ENCODE peak calls at places on chromosomes 3 and 15, in nine cellular contexts. E is A549; P is endodermal cell; S is body of pancreas; N is adrenal gland; Q is GM23248; A is effector memory CD4-positive, alpha-beta T cell; H is mesendoderm; X is iPS DF 6.9. V is an unnamed sample. For H3K4me1, the result is how much of the 10 kb centered on the place peaks cover.

GRCh38 chr15:39580630-39581500 is at the start of gene THBS1:
- DNase-seq in E (peak), P (peak), S (peak), N (peak), Q (peak), A (peak), H (peak), X (peak), V (peak)

GRCh38 chr3:14178247-14179113 is at the start of the genes LSM3 and XPC:
- DNase-seq in E (peak), P (peak), S (peak), N (peak), Q (peak), A (peak), H (peak), X (peak), V (peak)

GRCh38 chr15:45106002-45106790 is 7.8 kb downstream of the DUOX2 start:
- DNase-seq in E (no peak), P (no peak), S (no peak), N (no peak), Q (no peak), A (no peak), H (no peak), X (no peak), V (no peak)

GRCh38 chr3:89049119-89049518 is 58.3 kb upstream of the EPHA3 start:
- DNase-seq in E (no peak), P (peak), S (no peak), N (no peak), Q (no peak), A (no peak), H (peak), X (peak), V (no peak)

GRCh38 chr3:136068708-136069107 is 103.2 kb downstream of the PPP2R3A start:
- DNase-seq in E (no peak), P (no peak), S (no peak), N (no peak), Q (peak), A (no peak), H (no peak), X (no peak), V (no peak)

GRCh38 chr3:159787191-159787590 is 201.4 kb upstream of the IL12A start:
- DNase-seq in E (peak), P (no peak), S (no peak), N (no peak), Q (peak), A (no peak), H (peak), X (no peak), V (no peak)

GRCh38 chr15:33278816-33279612 is 31.8 kb upstream of the RYR3 start:
- DNase-seq in E (peak), P (peak), S (no peak), N (peak), Q (peak), A (no peak), H (peak), X (peak), V (no peak)

GRCh38 chr15:44300567-44300966 is 12.0 kb downstream of the GOLM2 start:
- DNase-seq in E (no peak), P (no peak), S (no peak), N (no peak), Q (no peak), A (no peak), H (no peak), X (no peak), V (no peak)

GRCh38 chr3:74883690-74884089 is 269.2 kb upstream of the CNTN3 start:
- DNase-seq in E (no peak), P (peak), S (no peak), N (no peak), Q (peak), A (no peak), H (peak), X (peak), V (no peak)

GRCh38 chr3:55300701-55301100 is 186.4 kb downstream of the WNT5A start:
- DNase-seq in E (no peak), P (no peak), S (no peak), N (no peak), Q (no peak), A (no peak), H (no peak), X (no peak), V (no peak)

GRCh38 chr3:23741403-23741706 is 64.4 kb upstream of the UBE2E1 start:
- DNase-seq in E (no peak), P (no peak), S (no peak), N (no peak), Q (no peak), A (no peak), H (no peak), X (no peak), V (no peak)

GRCh38 chr3:23738946-23739345 is 66.8 kb upstream of the UBE2E1 start:
- DNase-seq in E (no peak), P (no peak), S (no peak), N (no peak), Q (peak), A (no peak), H (no peak), X (no peak), V (no peak)

GRCh38 chr3:23743141-23743784 is 62.5 kb upstream of the UBE2E1 start:
- DNase-seq in E (no peak), P (peak), S (no peak), N (no peak), Q (no peak), A (no peak), H (peak), X (no peak), V (no peak)

GRCh38 chr3:23740517-23741402 is 65.0 kb upstream of the UBE2E1 start:
- DNase-seq in E (peak), P (no peak), S (no peak), N (no peak), Q (peak), A (no peak), H (peak), X (no peak), V (no peak)

DNA sequence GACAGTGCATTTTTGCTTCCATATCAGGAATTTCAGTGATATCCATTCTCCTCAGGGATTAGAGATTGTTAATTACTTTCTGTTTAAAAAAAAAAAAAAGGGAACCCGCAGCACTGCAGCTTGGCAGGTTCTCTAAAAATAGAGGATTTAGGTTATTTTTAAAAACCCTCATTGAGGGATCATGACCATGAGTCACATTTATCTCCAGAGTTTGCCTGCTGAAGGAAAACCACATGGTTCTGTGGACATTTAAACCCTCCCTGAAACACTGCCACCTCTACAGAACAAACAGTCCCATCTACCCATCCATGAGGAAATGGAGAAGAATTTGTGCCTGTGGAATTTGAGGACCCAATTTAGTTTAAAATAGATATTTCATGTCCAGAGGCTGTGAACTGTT is 66.2 kb upstream of the UBE2E1 start:
- DNase-seq in E (no peak), P (no peak), S (no peak), N (no peak), Q (peak), A (no peak), H (no peak), X (no peak), V (no peak)
- H3K27ac ChIP-seq in E (peak), P (no peak), S (no peak), N (no peak), Q (peak), A (no peak), H (no peak), X (no peak), V (no peak)

GRCh38 chr3:172139528-172140276 is 100.3 kb downstream of the FNDC3B start:
- DNase-seq in E (no peak), P (no peak), S (no peak), N (peak), Q (no peak), A (no peak), H (peak), X (no peak), V (no peak)
- H3K4me1 ChIP-seq in E (half or more), P (under half), S (half or more), N (half or more), Q (half or more), A (under half), H (under half), X (under half), V (under half)

GRCh38 chr15:63136742-63137141 is 15.1 kb downstream of the LACTB start:
- DNase-seq in E (no peak), P (no peak), S (no peak), N (no peak), Q (no peak), A (no peak), H (peak), X (no peak), V (no peak)
- H3K27ac ChIP-seq in E (no peak), P (no peak), S (no peak), N (peak), Q (peak), A (no peak), H (no peak), X (no peak), V (peak)

GRCh38 chr15:67940324-67940719 is 100.5 kb upstream of the RNU6-1 start:
- DNase-seq in E (no peak), P (no peak), S (no peak), N (no peak), Q (no peak), A (no peak), H (peak), X (no peak), V (no peak)

GRCh38 chr15:67931861-67932260 is 92.0 kb upstream of the RNU6-1 start:
- DNase-seq in E (no peak), P (no peak), S (no peak), N (no peak), Q (no peak), A (no peak), H (no peak), X (no peak), V (no peak)

GRCh38 chr15:67937153-67937761 is 97.4 kb upstream of the RNU6-1 start:
- DNase-seq in E (no peak), P (peak), S (no peak), N (no peak), Q (no peak), A (no peak), H (peak), X (no peak), V (no peak)

GRCh38 chr15:67930720-67931119 is 90.9 kb upstream of the RNU6-1 start:
- DNase-seq in E (no peak), P (no peak), S (no peak), N (no peak), Q (no peak), A (no peak), H (no peak), X (no peak), V (no peak)

GRCh38 chr15:67935244-67935643 is 95.4 kb upstream of the RNU6-1 start:
- DNase-seq in E (no peak), P (no peak), S (no peak), N (no peak), Q (no peak), A (no peak), H (no peak), X (no peak), V (no peak)
- H3K4me1 ChIP-seq in E (under half), P (under half), S (under half), N (under half), Q (under half), A (under half), H (under half), X (under half), V (under half)

GRCh38 chr15:63198315-63198714 is 8.9 kb downstream of the RAB8B start:
- DNase-seq in E (no peak), P (no peak), S (no peak), N (no peak), Q (peak), A (no peak), H (peak), X (no peak), V (no peak)

GRCh38 chr15:63195257-63196023 is 6.0 kb downstream of the RAB8B start:
- DNase-seq in E (no peak), P (no peak), S (no peak), N (no peak), Q (no peak), A (no peak), H (no peak), X (no peak), V (no peak)

GRCh38 chr15:63198752-63199250 is 9.4 kb downstream of the RAB8B start:
- DNase-seq in E (no peak), P (no peak), S (no peak), N (no peak), Q (peak), A (no peak), H (no peak), X (no peak), V (no peak)

GRCh38 chr15:63197626-63198025 is 8.2 kb downstream of the RAB8B start:
- DNase-seq in E (no peak), P (no peak), S (no peak), N (no peak), Q (no peak), A (no peak), H (no peak), X (no peak), V (no peak)

GRCh38 chr15:63196846-63197245 is 7.4 kb downstream of the RAB8B start:
- DNase-seq in E (no peak), P (no peak), S (no peak), N (no peak), Q (no peak), A (no peak), H (no peak), X (no peak), V (no peak)
- H3K27ac ChIP-seq in E (no peak), P (no peak), S (no peak), N (no peak), Q (no peak), A (peak), H (no peak), X (no peak), V (no peak)

GRCh38 chr15:100941536-100941935 is 22.4 kb downstream of the LRRK1 start:
- DNase-seq in E (no peak), P (no peak), S (no peak), N (no peak), Q (no peak), A (no peak), H (no peak), X (no peak), V (no peak)
- H3K4me1 ChIP-seq in E (under half), P (under half), S (under half), N (under half), Q (under half), A (under half), H (under half), X (under half), V (under half)

DNA sequence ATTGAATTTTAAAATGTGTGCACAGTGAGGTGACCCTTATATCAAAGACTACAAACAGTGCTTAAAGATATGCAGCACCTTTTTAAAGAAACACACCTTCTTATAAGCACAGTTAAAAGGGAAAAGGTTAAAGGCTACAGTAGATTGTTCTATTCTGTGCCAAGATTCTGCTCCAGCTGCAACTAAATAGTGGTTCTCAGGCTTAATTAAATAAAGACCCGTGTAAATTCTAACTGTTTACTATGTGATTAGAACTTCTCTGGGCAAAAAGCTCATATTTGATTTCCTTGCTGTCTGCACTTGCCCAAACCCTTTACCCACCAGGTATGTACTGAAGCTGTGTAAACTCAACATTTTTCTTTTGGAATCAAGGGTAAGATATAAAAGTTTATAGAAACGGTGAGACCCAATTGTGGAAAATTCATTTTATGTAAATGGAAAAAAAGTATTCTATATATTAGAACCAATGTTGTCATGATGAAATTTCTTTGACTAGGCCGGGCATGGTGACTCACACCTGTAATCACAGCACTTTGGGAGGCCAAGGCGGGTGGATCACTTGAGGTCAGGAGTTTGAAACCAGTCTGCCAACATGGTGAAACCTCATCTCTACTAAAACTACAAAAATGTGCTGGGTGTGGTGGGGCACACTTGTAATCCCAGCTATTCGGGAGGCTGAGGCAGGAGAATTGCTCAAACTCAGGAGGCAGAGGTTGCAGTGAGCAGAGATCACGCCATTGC is 230.7 kb downstream of the MECOM start:
- DNase-seq in E (no peak), P (no peak), S (peak), N (no peak), Q (no peak), A (no peak), H (no peak), X (no peak), V (no peak)
- H3K27ac ChIP-seq in E (no peak), P (no peak), S (no peak), N (no peak), Q (no peak), A (no peak), H (no peak), X (no peak), V (no peak)

DNA sequence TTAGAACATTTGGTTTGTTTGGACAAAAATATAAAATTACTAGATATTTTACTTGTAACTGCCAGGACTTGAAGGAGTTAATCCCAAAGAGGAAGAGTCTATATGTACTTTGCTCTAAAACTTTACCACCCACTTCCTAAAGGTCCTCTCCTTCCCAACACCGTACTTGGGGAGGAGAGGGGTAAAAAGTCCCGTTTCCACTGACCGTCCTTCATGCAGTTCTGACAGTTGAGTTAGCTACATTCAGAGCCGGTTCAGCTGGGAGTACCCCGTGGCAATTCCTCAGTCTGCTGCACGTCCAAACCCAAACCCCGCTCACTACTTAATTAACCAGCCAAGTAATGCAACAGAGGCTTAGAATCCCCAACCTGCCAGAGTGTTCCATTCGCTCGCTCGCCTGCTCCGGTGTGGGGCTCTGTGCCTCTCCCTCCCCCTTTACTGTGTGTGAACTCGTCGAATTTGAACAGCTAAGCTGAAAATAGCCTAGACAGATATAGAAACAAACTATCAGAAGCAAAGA is 519.7 kb downstream of the FOXP1 start:
- DNase-seq in E (no peak), P (peak), S (peak), N (peak), Q (peak), A (no peak), H (peak), X (no peak), V (peak)
- H3K4me1 ChIP-seq in E (half or more), P (under half), S (half or more), N (under half), Q (under half), A (half or more), H (under half), X (under half), V (under half)

GRCh38 chr3:134030382-134030753 is 643 bp upstream of the SLCO2A1 start:
- DNase-seq in E (no peak), P (peak), S (no peak), N (no peak), Q (no peak), A (no peak), H (peak), X (no peak), V (no peak)
- H3K27ac ChIP-seq in E (no peak), P (no peak), S (no peak), N (peak), Q (no peak), A (no peak), H (no peak), X (no peak), V (no peak)

DNA sequence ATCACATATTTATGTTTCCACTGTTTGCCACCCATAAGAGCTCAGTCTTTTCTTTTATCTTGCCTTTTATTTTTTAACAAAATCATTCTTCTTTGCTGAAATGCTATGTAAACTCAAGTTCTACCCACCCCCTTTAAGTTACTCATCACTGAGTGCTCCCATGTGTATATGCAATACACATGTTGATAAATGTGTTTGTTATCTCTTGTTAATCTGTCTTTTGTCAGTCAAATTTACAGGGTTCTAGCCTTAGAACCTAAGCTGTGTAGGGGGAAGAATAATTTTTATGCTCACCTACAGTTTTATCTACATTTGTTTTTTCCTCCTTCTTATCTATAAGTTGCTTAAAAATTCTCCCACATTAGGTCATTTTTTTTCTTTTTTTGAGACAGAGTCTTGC is 1195.9 kb downstream of the ROBO2 start:
- DNase-seq in E (no peak), P (no peak), S (no peak), N (no peak), Q (no peak), A (no peak), H (no peak), X (no peak), V (no peak)
- H3K4me1 ChIP-seq in E (under half), P (under half), S (under half), N (under half), Q (under half), A (under half), H (under half), X (under half), V (under half)

V was measured in ascending aorta.